ENCODE peak calls at places on chromosomes 7 and 10, in five cellular contexts. Q, J, F, I and N are unnamed samples.

GRCh38 chr7:105876964-105877601 is 684 bp upstream of the ATXN7L1 start:
- DNase-seq in J (no peak), Q (peak), I (no peak), F (peak), N (peak)

GRCh38 chr10:14478639-14479038 is 147.9 kb upstream of the FRMD4A start:
- DNase-seq in F (peak), I (peak), Q (peak), J (no peak), N (peak)

GRCh38 chr10:8288600-8288999 is 234.1 kb downstream of the GATA3 start:
- DNase-seq in F (no peak), Q (no peak), J (no peak), I (no peak), N (no peak)

GRCh38 chr10:115593060-115593459 is 499.9 kb downstream of the ATRNL1 start:
- DNase-seq in Q (no peak), F (no peak), J (no peak), I (no peak), N (no peak)

GRCh38 chr7:108200326-108200725 is 70.2 kb upstream of the LAMB4 start:
- DNase-seq in I (no peak), F (no peak), J (no peak), Q (no peak), N (no peak)

GRCh38 chr7:372546-372938 is 82.6 kb downstream of the FOXL3 start:
- DNase-seq in I (no peak), Q (no peak), F (no peak), J (no peak), N (no peak)

GRCh38 chr7:107995184-107996071 is 7.5 kb downstream of the LAMB1 start:
- DNase-seq in Q (peak), J (no peak), I (no peak), F (no peak), N (peak)

GRCh38 chr7:130940907-130941306 is 206.9 kb upstream of the KLF14 start:
- DNase-seq in Q (no peak), I (no peak), J (no peak), F (no peak), N (no peak)